ENCODE peak calls at places on chromosomes 11 and 22, in four cellular contexts. P, U, E and A are unnamed samples.

GRCh38 chr11:23789200-23789853 is 707.5 kb upstream of the LUZP2 start:
- DNase-seq in E (no peak), P (no peak), U (no peak), A (no peak)

GRCh38 chr11:77287136-77287535 is 14.3 kb downstream of the GDPD4 start:
- DNase-seq in U (no peak), P (no peak), E (no peak), A (no peak)

GRCh38 chr11:12909866-12910265 is 99.2 kb upstream of the RASSF10 start:
- DNase-seq in P (no peak), U (no peak), E (no peak), A (no peak)

GRCh38 chr22:34255042-34255441 is 334.8 kb upstream of the LARGE1 start:
- DNase-seq in P (no peak), E (no peak), U (no peak), A (no peak)

GRCh38 chr11:125390949-125391348 is 105.1 kb downstream of the FEZ1 start:
- DNase-seq in E (no peak), P (no peak), U (no peak), A (no peak)

GRCh38 chr22:37508431-37508963 is 10.7 kb downstream of the CARD10 start:
- DNase-seq in E (no peak), U (no peak), P (no peak), A (no peak)

GRCh38 chr11:108985611-108986279 is 320.9 kb downstream of the DDX10 start:
- DNase-seq in U (no peak), E (no peak), P (no peak), A (no peak)

GRCh38 chr22:33544707-33545106 is 375.6 kb downstream of the LARGE1 start:
- DNase-seq in P (no peak), U (no peak), E (no peak), A (no peak)

GRCh38 chr11:30172872-30173271 is 57.9 kb upstream of the FSHB start:
- DNase-seq in U (no peak), E (no peak), P (peak), A (no peak)

GRCh38 chr11:116773203-116774112 is 671 bp upstream of the BUD13 start:
- DNase-seq in P (peak), U (no peak), E (no peak), A (no peak)

GRCh38 chr22:49754674-49755590 is 72.7 kb downstream of the BRD1 start:
- DNase-seq in P (no peak), U (peak), E (no peak), A (no peak)

GRCh38 chr11:115311949-115312348 is 192.3 kb downstream of the CADM1 start:
- DNase-seq in U (no peak), E (no peak), P (no peak), A (no peak)

GRCh38 chr11:18394928-18395734 is 768 bp downstream of the LDHA start:
- DNase-seq in U (peak), P (peak), E (no peak), A (no peak)